ENCODE peak calls at places on chromosomes 16 and 17, in four cellular contexts. One of them, this sample, is unnamed. For H3K4me1, the result is how much of the 10 kb centered on the place peaks cover.

GRCh38 chr16:87458424-87458915 is 34.4 kb downstream of the ZCCHC14 start:
- DNase-seq in heart left ventricle: no peak
- DNase-seq in body of pancreas: no peak
- DNase-seq in CD4-positive, CD25-positive, alpha-beta regulatory T cell: no peak
- DNase-seq in this sample: no peak

GRCh38 chr17:67687541-67687940 is 30.2 kb upstream of the NOL11 start:
- DNase-seq in heart left ventricle: no peak
- DNase-seq in body of pancreas: no peak
- DNase-seq in CD4-positive, CD25-positive, alpha-beta regulatory T cell: no peak
- DNase-seq in this sample: no peak

GRCh38 chr17:8696456-8696855 is 48.2 kb downstream of the CCDC42 start:
- DNase-seq in heart left ventricle: no peak
- DNase-seq in body of pancreas: no peak
- DNase-seq in CD4-positive, CD25-positive, alpha-beta regulatory T cell: no peak
- DNase-seq in this sample: no peak

GRCh38 chr16:4158143-4159093 is 42.2 kb upstream of the ADCY9 start:
- DNase-seq in heart left ventricle: no peak
- DNase-seq in body of pancreas: no peak
- DNase-seq in CD4-positive, CD25-positive, alpha-beta regulatory T cell: no peak
- DNase-seq in this sample: no peak

GRCh38 chr16:78957328-78958100 is 643.0 kb downstream of the MAF start:
- DNase-seq in heart left ventricle: no peak
- DNase-seq in body of pancreas: no peak
- DNase-seq in CD4-positive, CD25-positive, alpha-beta regulatory T cell: peak
- DNase-seq in this sample: no peak

GRCh38 chr17:35254107-35254802 is 11.4 kb downstream of the SLFN5 start:
- DNase-seq in heart left ventricle: peak
- DNase-seq in body of pancreas: peak
- DNase-seq in CD4-positive, CD25-positive, alpha-beta regulatory T cell: no peak
- DNase-seq in this sample: peak

GRCh38 chr16:85733839-85734170 is 17.1 kb downstream of the C16orf74 start:
- DNase-seq in heart left ventricle: no peak
- DNase-seq in body of pancreas: no peak
- DNase-seq in CD4-positive, CD25-positive, alpha-beta regulatory T cell: no peak
- DNase-seq in this sample: no peak

GRCh38 chr16:16083421-16084156 is 134.2 kb downstream of the ABCC1 start:
- DNase-seq in heart left ventricle: no peak
- DNase-seq in body of pancreas: no peak
- DNase-seq in CD4-positive, CD25-positive, alpha-beta regulatory T cell: peak
- DNase-seq in this sample: no peak

GRCh38 chr17:11986179-11986938 is 10.9 kb downstream of the ZNF18 start:
- DNase-seq in heart left ventricle: peak
- DNase-seq in body of pancreas: no peak
- DNase-seq in CD4-positive, CD25-positive, alpha-beta regulatory T cell: no peak
- DNase-seq in this sample: no peak

GRCh38 chr16:52439171-52439701 is 107.7 kb downstream of the TOX3 start:
- DNase-seq in heart left ventricle: no peak
- DNase-seq in body of pancreas: no peak
- DNase-seq in CD4-positive, CD25-positive, alpha-beta regulatory T cell: no peak
- DNase-seq in this sample: no peak

GRCh38 chr16:52487849-52488457 is 59.0 kb downstream of the TOX3 start:
- DNase-seq in heart left ventricle: no peak
- DNase-seq in body of pancreas: no peak
- DNase-seq in CD4-positive, CD25-positive, alpha-beta regulatory T cell: no peak
- DNase-seq in this sample: no peak

GRCh38 chr16:85617948-85618347 is 4.8 kb downstream of the GSE1 start:
- DNase-seq in heart left ventricle: no peak
- DNase-seq in body of pancreas: peak
- DNase-seq in CD4-positive, CD25-positive, alpha-beta regulatory T cell: no peak
- DNase-seq in this sample: no peak

GRCh38 chr17:43531082-43531378 is 15.1 kb downstream of the ETV4 start:
- DNase-seq in heart left ventricle: no peak
- DNase-seq in body of pancreas: no peak
- DNase-seq in CD4-positive, CD25-positive, alpha-beta regulatory T cell: no peak
- DNase-seq in this sample: no peak

GRCh38 chr17:70648166-70648565 is 478.8 kb downstream of the KCNJ2 start:
- DNase-seq in heart left ventricle: no peak
- DNase-seq in body of pancreas: no peak
- DNase-seq in CD4-positive, CD25-positive, alpha-beta regulatory T cell: no peak
- DNase-seq in this sample: no peak

GRCh38 chr16:30092373-30093010 is 768 bp upstream of the TBX6 start:
- DNase-seq in heart left ventricle: peak
- DNase-seq in body of pancreas: peak
- DNase-seq in CD4-positive, CD25-positive, alpha-beta regulatory T cell: peak
- DNase-seq in this sample: peak

DNA sequence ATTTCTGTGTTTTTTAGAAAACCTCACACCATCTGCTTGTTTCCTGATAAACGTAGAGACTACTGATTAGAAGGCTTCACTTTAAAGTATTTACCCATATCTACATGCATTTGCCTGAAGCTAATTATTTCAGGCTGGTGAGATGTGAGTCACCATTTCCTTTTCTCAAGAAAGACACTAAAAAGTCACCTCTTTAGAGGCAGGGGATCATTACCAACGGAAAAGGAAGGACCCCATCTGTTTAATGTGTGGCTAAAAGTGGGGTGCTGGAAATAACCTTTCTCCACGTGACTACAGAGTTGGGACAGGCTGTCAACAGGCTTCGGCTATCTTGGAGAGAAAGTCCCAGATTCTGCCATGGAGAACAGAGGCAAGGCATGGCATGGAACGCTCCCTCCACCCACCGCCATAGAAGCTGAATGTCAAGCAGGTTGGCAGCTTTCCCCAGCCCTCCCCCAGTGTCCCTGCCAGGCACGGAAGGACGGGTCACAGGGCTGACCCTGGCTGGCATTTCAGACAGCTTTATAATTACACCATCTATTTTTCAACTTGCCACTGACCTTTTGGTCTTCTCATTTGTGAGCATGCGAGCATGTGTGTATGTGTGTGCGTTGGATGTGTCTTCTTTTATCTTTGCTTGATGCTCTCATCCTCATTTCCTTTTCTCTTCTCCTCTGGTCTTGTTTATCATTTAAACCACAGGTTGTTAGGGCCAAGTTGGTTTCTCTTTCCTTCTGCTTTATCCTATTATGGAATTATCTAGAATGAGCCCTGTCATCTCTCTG is 157.0 kb downstream of the CPPED1 start:
- DNase-seq in heart left ventricle: no peak
- DNase-seq in body of pancreas: peak
- DNase-seq in CD4-positive, CD25-positive, alpha-beta regulatory T cell: peak
- DNase-seq in this sample: no peak
- H3K4me3 ChIP-seq in heart left ventricle: no peak
- H3K4me3 ChIP-seq in body of pancreas: no peak
- H3K4me3 ChIP-seq in CD4-positive, CD25-positive, alpha-beta regulatory T cell: peak
- H3K4me3 ChIP-seq in this sample: no peak

GRCh38 chr17:60326702-60327101 is 65.2 kb downstream of the USP32 start:
- DNase-seq in heart left ventricle: no peak
- DNase-seq in body of pancreas: no peak
- DNase-seq in CD4-positive, CD25-positive, alpha-beta regulatory T cell: no peak
- DNase-seq in this sample: no peak

GRCh38 chr17:60327122-60327869 is 64.6 kb downstream of the USP32 start:
- DNase-seq in heart left ventricle: no peak
- DNase-seq in body of pancreas: no peak
- DNase-seq in CD4-positive, CD25-positive, alpha-beta regulatory T cell: no peak
- DNase-seq in this sample: no peak

GRCh38 chr17:60323754-60324153 is 68.2 kb downstream of the USP32 start:
- DNase-seq in heart left ventricle: no peak
- DNase-seq in body of pancreas: no peak
- DNase-seq in CD4-positive, CD25-positive, alpha-beta regulatory T cell: no peak
- DNase-seq in this sample: no peak

GRCh38 chr17:60327870-60328362 is 64.0 kb downstream of the USP32 start:
- DNase-seq in heart left ventricle: no peak
- DNase-seq in body of pancreas: no peak
- DNase-seq in CD4-positive, CD25-positive, alpha-beta regulatory T cell: no peak
- DNase-seq in this sample: no peak

GRCh38 chr17:60325730-60326524 is 66.0 kb downstream of the USP32 start:
- DNase-seq in heart left ventricle: no peak
- DNase-seq in body of pancreas: no peak
- DNase-seq in CD4-positive, CD25-positive, alpha-beta regulatory T cell: no peak
- DNase-seq in this sample: peak
- H3K27ac ChIP-seq in heart left ventricle: no peak
- H3K27ac ChIP-seq in body of pancreas: no peak
- H3K27ac ChIP-seq in CD4-positive, CD25-positive, alpha-beta regulatory T cell: no peak
- H3K27ac ChIP-seq in this sample: no peak

DNA sequence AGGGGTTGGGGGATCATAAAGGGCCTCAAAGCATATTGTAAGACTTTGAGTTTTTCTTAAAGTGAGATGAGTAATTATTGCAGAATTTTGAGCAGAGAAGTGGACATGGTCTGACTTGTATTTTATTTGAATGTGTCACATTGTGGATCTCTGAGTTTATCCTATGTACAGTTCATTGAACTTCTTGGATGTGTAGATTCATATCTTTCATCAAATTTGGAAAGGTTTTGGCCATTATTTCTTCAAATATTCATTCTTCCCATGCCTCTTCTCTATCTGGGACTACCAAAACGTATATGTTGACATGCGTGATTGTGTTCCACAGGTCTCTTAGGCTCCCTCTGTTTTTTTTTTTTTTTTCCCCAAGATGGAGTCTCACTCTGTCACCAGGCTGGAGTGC is 14.3 kb upstream of the DLX3 start:
- DNase-seq in heart left ventricle: no peak
- DNase-seq in body of pancreas: no peak
- DNase-seq in CD4-positive, CD25-positive, alpha-beta regulatory T cell: no peak
- DNase-seq in this sample: no peak
- H3K4me1 ChIP-seq in heart left ventricle: under half
- H3K4me1 ChIP-seq in body of pancreas: under half
- H3K4me1 ChIP-seq in CD4-positive, CD25-positive, alpha-beta regulatory T cell: under half
- H3K4me1 ChIP-seq in this sample: under half

GRCh38 chr16:1427473-1428461 is 3.1 kb upstream of the PERCC1 start:
- DNase-seq in heart left ventricle: no peak
- DNase-seq in body of pancreas: no peak
- DNase-seq in CD4-positive, CD25-positive, alpha-beta regulatory T cell: no peak
- DNase-seq in this sample: no peak
- H3K4me3 ChIP-seq in heart left ventricle: no peak
- H3K4me3 ChIP-seq in body of pancreas: no peak
- H3K4me3 ChIP-seq in CD4-positive, CD25-positive, alpha-beta regulatory T cell: no peak
- H3K4me3 ChIP-seq in this sample: no peak

DNA sequence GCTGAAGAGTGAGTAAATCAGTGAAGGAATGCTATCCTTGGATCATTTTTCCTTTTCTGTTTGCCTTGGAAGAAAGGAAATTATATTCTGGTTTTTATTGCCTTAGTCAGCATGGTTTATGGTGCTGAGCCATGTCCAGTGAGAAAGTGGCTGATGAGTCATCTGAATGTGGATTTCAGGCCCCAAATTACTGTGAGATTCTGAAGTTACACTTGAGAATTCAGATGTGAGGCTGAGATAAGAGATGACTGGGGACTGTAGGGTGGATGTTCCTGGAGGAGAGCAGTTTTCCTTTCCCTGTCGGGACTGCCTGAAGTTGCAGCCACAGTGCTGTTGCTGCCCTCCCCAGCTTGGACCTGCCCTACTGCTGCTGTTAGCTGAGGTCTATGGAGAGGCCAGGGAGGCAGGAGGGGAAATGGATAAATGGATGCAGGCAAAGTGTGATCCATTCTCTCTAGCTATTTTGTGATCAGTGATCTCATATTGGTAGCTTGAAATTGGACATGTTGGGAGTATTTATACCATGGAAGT is 4.2 kb upstream of the MAP3K14 start:
- DNase-seq in heart left ventricle: no peak
- DNase-seq in body of pancreas: no peak
- DNase-seq in CD4-positive, CD25-positive, alpha-beta regulatory T cell: no peak
- DNase-seq in this sample: peak
- H3K27ac ChIP-seq in heart left ventricle: no peak
- H3K27ac ChIP-seq in body of pancreas: peak
- H3K27ac ChIP-seq in CD4-positive, CD25-positive, alpha-beta regulatory T cell: no peak
- H3K27ac ChIP-seq in this sample: peak